ENCODE peak calls at places on chromosomes 4 and X, in ten cellular contexts. G, W, E, V, T, Q, I, J, S and F are unnamed samples.

GRCh38 chr4:118180776-118181175 is 146.5 kb downstream of the NDST3 start:
- DNase-seq in G (no peak), W (no peak), E (no peak), V (no peak), T (peak), Q (no peak), I (no peak), J (no peak), S (no peak), F (no peak)

GRCh38 chr4:168923526-168924194 is 86.4 kb downstream of the CBR4 start:
- DNase-seq in G (no peak), W (no peak), E (peak), V (no peak), T (peak), Q (peak), I (peak), J (peak), S (peak), F (peak)

GRCh38 chr4:71872767-71873422 is 89.0 kb upstream of the GC start:
- DNase-seq in G (no peak), W (no peak), E (no peak), V (no peak), T (no peak), Q (no peak), I (no peak), J (no peak), S (no peak), F (no peak)

GRCh38 chrX:13937370-13938052 is 92.2 kb downstream of the GEMIN8 start:
- DNase-seq in G (no peak), W (no peak), E (no peak), V (no peak), T (no peak), Q (no peak), I (no peak), J (no peak), S (peak), F (no peak)

GRCh38 chr4:40523581-40523980 is 106.1 kb downstream of the RBM47 start:
- DNase-seq in G (no peak), W (no peak), E (no peak), V (no peak), T (no peak), Q (no peak), I (no peak), J (no peak), S (no peak), F (no peak)

GRCh38 chr4:42265782-42266602 is 113.5 kb upstream of the BEND4 start:
- DNase-seq in G (no peak), W (no peak), E (no peak), V (no peak), T (no peak), Q (no peak), I (no peak), J (no peak), S (no peak), F (no peak)

GRCh38 chr4:39480251-39480650 is 21.4 kb downstream of the LIAS start:
- DNase-seq in G (no peak), W (no peak), E (no peak), V (no peak), T (no peak), Q (no peak), I (no peak), J (no peak), S (no peak), F (no peak)

GRCh38 chrX:46574337-46574940 is 874 bp downstream of the CHST7 start:
- DNase-seq in G (no peak), W (peak), E (no peak), V (peak), T (no peak), Q (no peak), I (no peak), J (no peak), S (peak), F (no peak)

GRCh38 chr4:164614999-164615398 is 138.9 kb upstream of the SMIM31 start:
- DNase-seq in G (no peak), W (no peak), E (no peak), V (no peak), T (no peak), Q (no peak), I (no peak), J (no peak), S (no peak), F (no peak)

GRCh38 chr4:8688041-8688907 is 95.7 kb downstream of the CPZ start:
- DNase-seq in G (no peak), W (no peak), E (peak), V (peak), T (peak), Q (no peak), I (no peak), J (no peak), S (peak), F (peak)